ENCODE peak calls at places on chromosomes 3 and 15, in eight cellular contexts. P is aorta, I is IMR-90, D is body of pancreas, T is brain microvascular endothelial cell, E is tibial nerve, R is psoas muscle, Z is heart left ventricle. J is an unnamed sample.

GRCh38 chr3:125310623-125311076 is 64.5 kb downstream of the ZNF148 start:
- DNase-seq in P (no peak), I (no peak), D (no peak), T (no peak), E (no peak), R (no peak), Z (no peak), J (no peak)

GRCh38 chr3:71510485-71510884 is 73.0 kb downstream of the FOXP1 start:
- DNase-seq in P (peak), I (peak), D (no peak), T (peak), E (no peak), R (no peak), Z (no peak), J (no peak)

GRCh38 chr3:180278583-180279188 is 241.9 kb upstream of the PEX5L start:
- DNase-seq in P (no peak), I (no peak), D (no peak), T (no peak), E (no peak), R (no peak), Z (no peak), J (no peak)

GRCh38 chr3:38536686-38537085 is 40.5 kb downstream of the EXOG start:
- DNase-seq in P (no peak), I (no peak), D (no peak), T (no peak), E (no peak), R (no peak), Z (no peak), J (no peak)

GRCh38 chr3:53846134-53846850 is at the start of the genes CHDH and IL17RB:
- DNase-seq in P (peak), I (no peak), D (peak), T (no peak), E (no peak), R (peak), Z (peak), J (no peak)

GRCh38 chr3:175743733-175744400 is 884.7 kb downstream of the NAALADL2 start:
- DNase-seq in P (no peak), I (peak), D (no peak), T (peak), E (no peak), R (no peak), Z (no peak), J (peak)

GRCh38 chr15:71501344-71502128 is 308.8 kb upstream of the NR2E3 start:
- DNase-seq in P (no peak), I (no peak), D (no peak), T (no peak), E (no peak), R (no peak), Z (no peak), J (no peak)

GRCh38 chr3:186638259-186638658 is 1.9 kb upstream of the FETUB start:
- DNase-seq in P (no peak), I (no peak), D (no peak), T (no peak), E (no peak), R (no peak), Z (no peak), J (no peak)

GRCh38 chr15:56528136-56528535 is 63.2 kb upstream of the MNS1 start:
- DNase-seq in P (no peak), I (no peak), D (no peak), T (no peak), E (no peak), R (no peak), Z (no peak), J (no peak)

GRCh38 chr3:111077384-111077783 is 5.8 kb downstream of the NECTIN3 start:
- DNase-seq in P (no peak), I (no peak), D (no peak), T (no peak), E (no peak), R (no peak), Z (no peak), J (no peak)

DNA sequence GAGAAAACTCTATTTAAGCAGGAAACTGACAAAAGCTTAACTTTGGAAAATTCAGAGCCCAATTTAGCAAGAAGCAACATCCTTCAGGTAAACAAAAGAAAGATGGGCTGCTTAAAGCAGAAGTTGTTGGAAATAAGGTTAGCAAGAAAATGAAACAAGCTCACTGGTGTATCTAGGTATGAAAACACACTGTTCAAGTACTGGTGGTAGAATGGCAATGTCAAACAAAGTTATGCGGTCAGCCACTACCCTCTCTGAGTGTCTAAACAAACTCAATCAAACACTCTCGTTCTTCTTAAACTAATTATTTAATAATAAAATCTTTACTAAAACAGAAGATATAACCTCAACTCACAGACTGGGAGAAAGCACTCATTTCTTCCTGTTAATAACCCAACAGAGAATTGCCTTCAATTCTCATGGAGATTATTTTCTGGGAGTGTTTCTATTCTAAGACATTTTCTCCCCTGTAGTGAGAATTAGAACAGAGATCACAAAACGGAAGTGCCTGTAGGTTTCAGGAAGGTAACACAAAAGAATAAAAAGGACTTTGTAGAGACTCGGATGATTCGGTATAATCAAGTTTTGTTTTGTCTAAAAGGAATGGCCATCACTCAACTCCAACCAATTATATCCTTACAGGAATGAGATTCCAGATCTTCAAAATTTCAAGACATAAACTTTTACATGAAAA is 28.9 kb downstream of the PRICKLE2 start:
- DNase-seq in P (no peak), I (no peak), D (no peak), T (no peak), E (no peak), R (no peak), Z (no peak), J (no peak)
- H3K27ac ChIP-seq in P (no peak), I (no peak), D (no peak), T (no peak), E (no peak), R (no peak), Z (no peak), J (no peak)

DNA sequence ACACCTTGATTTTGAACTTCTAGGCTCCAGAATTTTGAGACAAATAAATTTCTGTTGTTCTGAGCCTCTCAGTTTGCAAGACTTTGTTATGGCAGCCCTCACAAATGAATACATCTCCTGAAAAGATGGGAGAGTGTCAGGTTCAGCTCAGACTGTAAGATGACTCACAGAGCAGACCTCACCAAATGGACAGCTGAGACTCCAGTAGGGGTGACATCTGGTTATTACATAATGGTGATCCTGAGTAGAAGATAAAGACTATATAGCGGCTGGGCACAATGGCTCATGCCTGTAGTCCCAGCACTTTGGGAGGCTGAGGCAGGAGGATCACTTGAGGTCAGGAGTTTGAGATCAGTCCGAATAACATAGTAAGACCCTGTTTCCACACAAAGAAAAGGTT is 26.2 kb upstream of the MTMR14 start:
- DNase-seq in P (no peak), I (peak), D (no peak), T (peak), E (no peak), R (no peak), Z (no peak), J (peak)
- H3K27ac ChIP-seq in P (no peak), I (no peak), D (no peak), T (no peak), E (no peak), R (no peak), Z (no peak), J (no peak)

GRCh38 chr15:46413799-46414198 is 779.0 kb downstream of the SQOR start:
- DNase-seq in P (no peak), I (peak), D (no peak), T (no peak), E (no peak), R (no peak), Z (no peak), J (peak)

GRCh38 chr15:46411900-46412299 is 777.1 kb downstream of the SQOR start:
- DNase-seq in P (no peak), I (no peak), D (no peak), T (no peak), E (no peak), R (no peak), Z (no peak), J (no peak)

GRCh38 chr15:46409879-46410278 is 775.0 kb downstream of the SQOR start:
- DNase-seq in P (no peak), I (no peak), D (no peak), T (no peak), E (no peak), R (no peak), Z (no peak), J (no peak)

GRCh38 chr15:46408312-46408711 is 773.5 kb downstream of the SQOR start:
- DNase-seq in P (no peak), I (no peak), D (no peak), T (no peak), E (no peak), R (no peak), Z (no peak), J (no peak)

GRCh38 chr15:46410681-46411080 is 775.9 kb downstream of the SQOR start:
- DNase-seq in P (no peak), I (no peak), D (no peak), T (no peak), E (no peak), R (no peak), Z (no peak), J (no peak)
- H3K27ac ChIP-seq in P (no peak), I (no peak), D (no peak), T (no peak), E (no peak), R (no peak), Z (no peak), J (no peak)

DNA sequence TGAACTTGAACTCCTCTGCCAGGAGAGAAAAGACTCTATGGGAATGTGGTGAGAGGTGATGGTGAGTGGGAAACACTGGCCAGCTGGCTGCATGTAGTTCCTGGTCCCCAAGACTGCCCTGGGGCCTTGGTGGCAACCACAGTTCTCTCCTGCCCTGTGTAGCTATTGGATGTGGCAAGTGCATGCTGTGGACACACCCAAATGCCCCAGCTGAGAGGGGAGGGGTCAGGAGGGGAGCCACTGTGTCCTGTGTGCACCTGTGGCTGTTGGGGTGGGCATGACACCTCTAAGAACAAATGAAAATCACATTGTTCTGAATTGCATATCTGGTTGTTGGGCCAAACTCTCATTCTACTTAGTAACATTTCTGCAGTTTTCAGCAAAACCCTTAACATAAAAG is 409.6 kb downstream of the NSUN3 start:
- DNase-seq in P (no peak), I (no peak), D (no peak), T (no peak), E (no peak), R (no peak), Z (no peak), J (no peak)
- H3K27ac ChIP-seq in P (no peak), I (no peak), D (no peak), T (no peak), E (no peak), R (no peak), Z (no peak), J (no peak)

GRCh38 chr3:177071496-177072156 is 125.7 kb downstream of the TBL1XR1 start:
- DNase-seq in P (no peak), I (no peak), D (no peak), T (no peak), E (no peak), R (no peak), Z (no peak), J (no peak)
- H3K27ac ChIP-seq in P (no peak), I (no peak), D (no peak), T (no peak), E (no peak), R (peak), Z (no peak), J (no peak)

DNA sequence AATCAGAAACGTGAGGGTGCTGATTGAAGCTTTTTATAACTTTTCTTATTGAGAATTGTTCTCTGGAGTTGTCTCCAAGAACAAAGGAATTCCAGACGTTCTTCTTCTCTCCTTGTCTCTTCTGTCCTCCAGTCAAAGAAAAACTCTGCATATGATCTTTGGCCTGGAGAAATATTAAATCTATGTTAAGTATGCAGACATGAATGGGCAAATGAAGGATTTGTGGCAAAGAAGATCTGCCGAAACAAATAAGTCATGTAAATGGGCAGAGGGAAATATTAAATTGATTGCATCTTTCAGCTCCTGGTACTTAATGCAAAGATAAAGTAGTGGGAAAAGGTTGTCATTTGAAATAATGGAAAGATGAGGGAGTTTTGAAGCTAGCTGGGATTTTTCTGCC is 74.9 kb downstream of the IGF1R start:
- DNase-seq in P (no peak), I (no peak), D (no peak), T (no peak), E (no peak), R (no peak), Z (no peak), J (no peak)
- H3K27ac ChIP-seq in P (no peak), I (no peak), D (no peak), T (no peak), E (no peak), R (no peak), Z (peak), J (no peak)

GRCh38 chr3:9583371-9583770 is 29.7 kb upstream of the LHFPL4 start:
- DNase-seq in P (no peak), I (no peak), D (no peak), T (no peak), E (no peak), R (no peak), Z (no peak), J (no peak)
- H3K27ac ChIP-seq in P (no peak), I (no peak), D (no peak), T (no peak), E (no peak), R (no peak), Z (no peak), J (no peak)

DNA sequence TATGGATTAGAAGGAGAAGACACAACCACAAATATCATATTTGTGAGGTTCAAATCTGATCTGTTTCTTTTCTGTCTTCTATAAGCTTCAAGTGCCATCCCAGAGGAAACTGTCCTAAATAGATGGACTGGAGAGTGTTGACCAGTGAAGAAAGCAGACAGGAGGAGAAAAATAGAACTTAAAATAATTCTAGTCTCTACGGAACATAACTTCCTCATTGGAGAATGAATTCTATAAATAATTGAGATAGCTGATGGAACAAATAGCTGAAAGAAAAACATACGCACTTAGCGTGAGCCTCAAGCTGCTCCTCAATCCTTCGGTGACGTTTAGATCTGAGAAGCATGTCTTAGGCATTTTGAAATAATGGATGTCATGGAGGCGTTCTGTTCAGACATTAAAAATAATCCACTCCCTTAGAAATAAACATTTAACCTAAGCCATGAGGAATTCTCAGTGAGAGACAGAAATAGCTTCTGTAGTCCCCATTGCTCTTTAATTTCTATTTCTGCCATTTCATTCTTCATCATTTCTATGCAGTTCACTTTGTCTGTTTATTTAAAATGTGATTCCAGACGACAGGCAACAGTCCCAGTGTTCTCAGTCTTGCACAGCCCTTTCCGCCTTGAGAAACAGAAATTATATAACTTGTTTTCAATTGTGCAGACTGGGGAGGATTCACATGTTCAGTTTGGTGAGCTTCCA is 97.2 kb downstream of the NR1D2 start:
- DNase-seq in P (no peak), I (peak), D (no peak), T (no peak), E (no peak), R (no peak), Z (no peak), J (no peak)
- H3K27ac ChIP-seq in P (peak), I (no peak), D (no peak), T (no peak), E (peak), R (peak), Z (peak), J (no peak)

GRCh38 chr3:16377196-16377595 is 112.2 kb downstream of the OXNAD1 start:
- DNase-seq in P (no peak), I (no peak), D (no peak), T (no peak), E (no peak), R (no peak), Z (no peak), J (no peak)
- H3K27ac ChIP-seq in P (no peak), I (no peak), D (no peak), T (no peak), E (no peak), R (peak), Z (peak), J (no peak)

DNA sequence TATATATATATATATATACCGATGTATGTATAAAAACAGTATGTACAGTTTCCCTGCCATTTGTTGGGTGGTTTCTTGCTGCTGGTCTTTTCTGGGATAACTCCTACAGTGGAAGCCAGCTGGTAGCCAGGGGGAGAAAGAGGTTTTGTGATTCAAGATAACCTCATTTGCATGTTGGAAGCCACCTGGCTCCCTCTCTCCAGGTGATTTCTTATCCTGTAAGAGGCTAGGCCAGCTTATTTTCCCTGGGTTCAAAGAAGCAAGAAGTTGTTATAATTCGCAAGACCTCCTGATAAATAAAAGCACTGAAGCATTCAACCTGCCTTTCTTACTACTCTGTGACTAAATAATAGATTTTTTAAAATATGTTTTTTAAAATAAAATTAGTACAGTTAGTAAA is 443.3 kb downstream of the VGLL3 start:
- DNase-seq in P (no peak), I (no peak), D (no peak), T (no peak), E (no peak), R (no peak), Z (no peak), J (no peak)
- H3K27ac ChIP-seq in P (no peak), I (no peak), D (no peak), T (no peak), E (no peak), R (no peak), Z (no peak), J (no peak)

J was measured in foreskin keratinocyte.